ENCODE peak calls at places on chromosomes 12 and 14, in seven cellular contexts. V, F, Y, S, L, T and I are unnamed samples.

GRCh38 chr14:21455592-21455911 is 371 bp downstream of the CHD8 start:
- DNase-seq in S (no peak), T (no peak), L (no peak), V (no peak), Y (peak), F (no peak), I (no peak)

GRCh38 chr14:91367173-91368171 is 50.1 kb downstream of the CCDC88C start:
- DNase-seq in S (no peak), V (peak), L (peak), F (no peak), Y (peak), T (peak), I (peak)

GRCh38 chr14:34750670-34751069 is 36.3 kb upstream of the CFL2 start:
- DNase-seq in Y (peak), V (no peak), T (no peak), S (no peak), F (no peak), L (peak), I (no peak)

GRCh38 chr14:73269729-73270651 is 32.7 kb downstream of the PAPLN start:
- DNase-seq in F (no peak), Y (peak), T (peak), V (peak), S (peak), L (peak), I (peak)

GRCh38 chr12:124648710-124649384 is 81.4 kb upstream of the NCOR2 start:
- DNase-seq in L (no peak), V (no peak), S (no peak), T (no peak), Y (no peak), F (no peak), I (no peak)

GRCh38 chr12:23929906-23930305 is 19.6 kb downstream of the SOX5 start:
- DNase-seq in T (no peak), V (no peak), S (no peak), F (no peak), L (no peak), Y (peak), I (no peak)

GRCh38 chr12:42156232-42156631 is 11.6 kb upstream of the GXYLT1 start:
- DNase-seq in V (no peak), Y (no peak), L (no peak), S (no peak), T (no peak), F (no peak), I (no peak)

GRCh38 chr12:32302218-32302826 is 97.0 kb upstream of the FGD4 start:
- DNase-seq in S (no peak), L (peak), F (no peak), V (peak), T (no peak), Y (peak), I (peak)

GRCh38 chr14:103548463-103549351 is 13.8 kb downstream of the BAG5 start:
- DNase-seq in V (no peak), S (no peak), L (no peak), Y (no peak), T (no peak), F (no peak), I (no peak)

GRCh38 chr12:60279224-60279623 is 683.4 kb downstream of the SLC16A7 start:
- DNase-seq in T (no peak), L (peak), V (no peak), F (no peak), S (no peak), Y (peak), I (no peak)

GRCh38 chr14:103302966-103303365 is 31.1 kb upstream of the EIF5 start:
- DNase-seq in Y (peak), L (peak), F (peak), V (no peak), T (no peak), S (no peak), I (no peak)

GRCh38 chr12:98578821-98579220 is 14.7 kb upstream of the SLC25A3 start:
- DNase-seq in T (no peak), V (no peak), Y (peak), F (no peak), L (no peak), S (no peak), I (no peak)

GRCh38 chr12:32455607-32456063 is 56.3 kb downstream of the FGD4 start:
- DNase-seq in S (peak), L (peak), F (peak), T (no peak), Y (peak), V (no peak), I (no peak)

GRCh38 chr12:10940389-10940788 is 1.3 kb upstream of the TAS2R14 start:
- DNase-seq in F (no peak), S (no peak), L (peak), T (no peak), V (no peak), Y (peak), I (no peak)

GRCh38 chr12:108635201-108635996 is 1.7 kb upstream of the SELPLG start:
- DNase-seq in Y (peak), T (no peak), F (no peak), L (no peak), S (no peak), V (peak), I (no peak)

GRCh38 chr12:74412607-74413230 is 124.9 kb upstream of the ATXN7L3B start:
- DNase-seq in S (no peak), L (peak), V (peak), F (no peak), Y (peak), T (no peak), I (no peak)

GRCh38 chr12:80472241-80472640 is 28.2 kb downstream of the PTPRQ start:
- DNase-seq in S (no peak), V (no peak), L (peak), F (no peak), Y (no peak), T (no peak), I (no peak)

GRCh38 chr14:31829256-31829923 is 247.7 kb upstream of the ARHGAP5 start:
- DNase-seq in S (no peak), L (peak), V (no peak), Y (peak), F (no peak), T (no peak), I (no peak)

GRCh38 chr14:31057035-31057434 is 30.9 kb upstream of the STRN3 start:
- DNase-seq in F (no peak), Y (no peak), S (no peak), V (no peak), L (no peak), T (no peak), I (no peak)

GRCh38 chr14:105485720-105486332 is 860 bp upstream of the CRIP1 start:
- DNase-seq in L (no peak), T (no peak), F (no peak), Y (no peak), S (peak), V (peak), I (peak)

GRCh38 chr12:80937391-80938238 is at the start of gene LIN7A:
- DNase-seq in S (peak), Y (peak), L (peak), T (peak), V (peak), F (no peak), I (no peak)

GRCh38 chr12:117904051-117904450 is 64.7 kb downstream of the KSR2 start:
- DNase-seq in L (no peak), Y (no peak), S (no peak), T (no peak), V (no peak), F (no peak), I (no peak)

GRCh38 chr12:63353559-63353958 is 202.6 kb upstream of the AVPR1A start:
- DNase-seq in Y (peak), S (no peak), V (no peak), L (peak), T (no peak), F (no peak), I (no peak)

GRCh38 chr12:120466560-120467315 is 2.8 kb downstream of the SRSF9 start:
- DNase-seq in T (no peak), L (peak), S (peak), Y (peak), F (no peak), V (no peak), I (no peak)

GRCh38 chr12:80261403-80261802 is 162.1 kb downstream of the OTOGL start:
- DNase-seq in S (no peak), T (no peak), Y (no peak), L (no peak), V (no peak), F (no peak), I (no peak)

GRCh38 chr12:22477894-22478287 is 66.5 kb downstream of the C2CD5 start:
- DNase-seq in F (no peak), V (no peak), Y (peak), T (no peak), L (peak), S (no peak), I (no peak)

GRCh38 chr12:98955284-98955683 is 310.2 kb downstream of the APAF1 start:
- DNase-seq in S (peak), T (no peak), V (no peak), F (no peak), Y (peak), L (peak), I (no peak)

GRCh38 chr14:29274890-29275651 is 508.5 kb downstream of the FOXG1 start:
- DNase-seq in L (no peak), Y (no peak), T (no peak), F (no peak), S (no peak), V (no peak), I (no peak)

GRCh38 chr14:54570651-54571415 is 3.9 kb downstream of the SAMD4A start:
- DNase-seq in V (no peak), F (peak), L (peak), Y (peak), S (no peak), T (no peak), I (no peak)

GRCh38 chr14:51092965-51093364 is 1.9 kb downstream of the TRIM9 start:
- DNase-seq in F (no peak), Y (no peak), L (no peak), T (no peak), S (no peak), V (no peak), I (no peak)

GRCh38 chr12:79407671-79408622 is 282.8 kb downstream of the PAWR start:
- DNase-seq in T (peak), L (peak), V (peak), F (peak), Y (peak), S (peak), I (no peak)

GRCh38 chr12:126545411-126545810 is 1480.2 kb downstream of the AACS start:
- DNase-seq in S (no peak), Y (no peak), L (peak), V (no peak), T (no peak), F (no peak), I (no peak)

DNA sequence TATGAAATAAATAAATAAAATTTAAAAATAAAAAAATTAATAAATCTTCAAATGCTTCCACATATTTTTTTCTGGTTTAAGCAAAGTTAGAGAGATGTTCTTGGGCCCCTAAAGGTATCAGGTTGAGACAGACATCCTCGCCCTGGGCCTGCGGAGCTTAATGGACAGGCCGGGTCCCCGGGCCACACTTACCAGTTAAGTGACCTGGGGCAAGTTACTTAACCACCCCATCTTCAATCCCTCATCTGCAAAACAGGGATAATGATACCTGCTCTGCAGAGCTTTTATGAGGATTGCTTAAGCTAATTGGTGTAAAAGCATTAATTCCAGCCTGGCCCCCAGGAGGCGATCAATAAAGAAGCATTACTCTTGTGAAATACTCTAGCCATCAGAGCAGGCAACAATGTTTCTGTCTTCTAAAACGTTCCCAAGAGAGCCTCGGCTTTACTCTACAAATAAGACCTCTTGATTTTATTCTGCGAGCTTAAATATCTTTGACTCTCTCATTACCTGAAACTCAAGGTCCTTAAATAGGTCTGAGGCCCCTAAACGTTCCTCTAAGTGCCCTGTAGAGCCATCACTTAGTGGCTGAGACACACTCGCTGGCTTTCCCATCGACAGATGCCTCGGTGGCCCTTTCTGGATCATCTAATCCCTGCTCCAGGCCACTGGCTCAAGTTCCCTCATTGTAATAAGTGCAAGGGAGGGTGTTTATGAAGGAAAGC is 81.1 kb upstream of the DIO3 start:
- DNase-seq in S (no peak), Y (no peak), V (no peak), T (no peak), L (no peak), F (no peak), I (no peak)
- TF ChIP-seq CTCF in S (no peak), Y (no peak), V (no peak), T (no peak), L (no peak), F (no peak), I (no peak)

DNA sequence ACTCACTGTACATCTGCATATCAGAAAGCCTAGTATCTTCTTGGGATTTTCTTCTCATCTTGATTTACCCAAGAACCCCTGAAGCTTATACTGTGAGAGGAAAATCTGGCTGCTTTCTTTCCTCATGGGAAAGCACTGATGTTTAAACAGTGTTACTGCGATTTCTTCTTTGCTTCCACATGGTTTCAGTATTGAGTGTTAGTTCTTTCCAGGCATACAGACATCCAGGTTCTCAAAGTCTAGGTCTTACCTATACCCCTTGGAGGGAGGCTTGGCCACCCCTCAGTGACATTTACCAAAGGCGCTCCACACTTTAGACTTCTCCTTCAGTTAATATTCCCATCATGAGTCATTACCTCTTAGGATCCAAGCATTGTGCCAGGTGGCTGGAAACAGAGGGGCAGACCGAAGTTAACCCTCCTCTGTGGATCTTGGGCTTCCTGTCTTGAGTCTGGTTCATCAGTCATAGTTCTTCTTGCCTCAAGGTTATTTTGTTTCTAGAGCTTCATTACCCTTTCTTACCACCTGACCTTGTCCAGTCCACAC is 79.1 kb downstream of the TMEM117 start:
- DNase-seq in L (no peak), V (no peak), F (no peak), Y (peak), S (no peak), T (no peak), I (no peak)
- TF ChIP-seq CTCF in L (no peak), V (peak), F (peak), Y (peak), S (peak), T (no peak), I (no peak)

DNA sequence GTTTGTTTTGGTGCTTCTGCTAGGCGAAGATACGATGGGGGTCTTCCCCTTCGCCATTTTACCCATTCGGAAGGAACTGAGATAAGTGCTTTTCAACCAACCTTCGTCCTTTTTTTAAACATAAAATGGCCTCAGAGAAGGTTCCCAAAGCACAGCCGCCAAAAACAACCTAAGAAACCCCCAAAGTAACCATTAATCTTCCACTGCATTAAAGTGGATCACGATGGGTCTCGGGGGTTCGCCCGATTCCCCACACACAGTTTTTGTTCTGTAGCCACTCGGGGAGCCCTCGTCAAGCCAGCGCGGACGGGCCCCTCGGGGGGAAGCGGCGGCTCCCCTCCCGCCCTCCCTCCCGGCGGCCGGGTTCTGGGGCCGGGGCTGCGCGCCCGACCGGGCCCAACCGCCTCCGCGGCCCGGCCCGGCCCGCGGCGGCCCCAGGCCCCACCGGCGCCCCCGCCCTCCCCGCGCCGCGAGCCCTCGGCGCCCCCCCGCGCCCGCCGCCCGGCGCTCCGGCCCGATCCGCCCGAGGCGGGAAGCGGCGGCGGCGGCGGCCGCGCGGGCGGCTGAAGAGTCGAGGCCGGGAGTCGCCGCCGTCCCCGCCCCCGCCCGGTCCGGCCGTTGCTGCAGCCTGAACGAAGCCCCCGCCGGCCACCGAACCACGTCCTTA is 805 bp downstream of the GTF2A1 start:
- DNase-seq in V (peak), Y (peak), F (no peak), L (peak), S (peak), T (peak), I (peak)
- TF ChIP-seq CTCF in V (no peak), Y (no peak), F (no peak), L (no peak), S (no peak), T (no peak), I (no peak)

GRCh38 chr12:6361834-6362233 is 13.5 kb downstream of the SCNN1A start:
- DNase-seq in F (no peak), T (peak), S (no peak), Y (no peak), V (no peak), L (peak), I (no peak)
- TF ChIP-seq CTCF in F (no peak), T (no peak), S (no peak), Y (no peak), V (no peak), L (no peak), I (no peak)

GRCh38 chr14:43535231-43535838 is 971.7 kb downstream of the FSCB start:
- DNase-seq in T (no peak), V (no peak), Y (no peak), F (no peak), S (no peak), L (no peak), I (no peak)

GRCh38 chr14:43541356-43541755 is 965.7 kb downstream of the FSCB start:
- DNase-seq in S (no peak), Y (no peak), F (no peak), V (no peak), L (no peak), T (no peak), I (no peak)

GRCh38 chr14:43540948-43541347 is 966.1 kb downstream of the FSCB start:
- DNase-seq in V (no peak), T (no peak), Y (no peak), L (no peak), S (peak), F (no peak), I (no peak)

DNA sequence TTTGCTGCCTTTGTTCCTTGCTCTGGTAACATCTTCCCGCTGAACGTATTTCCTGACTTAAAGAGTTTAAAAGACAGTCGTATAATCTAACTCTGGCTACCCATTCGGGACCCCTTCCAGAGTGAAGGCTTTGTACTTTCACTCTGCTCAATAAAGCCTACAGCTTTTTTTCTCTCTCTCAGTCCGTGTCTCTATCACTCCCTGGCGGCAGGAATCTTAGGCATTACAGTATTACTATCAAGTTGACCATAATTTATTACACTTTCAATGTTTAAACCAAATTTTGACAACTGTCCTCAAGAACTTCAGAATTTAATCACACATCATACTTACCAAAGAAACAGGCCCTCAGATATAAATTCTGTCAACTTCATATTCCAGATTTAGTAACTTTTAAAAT is 967.9 kb downstream of the FSCB start:
- DNase-seq in V (no peak), F (no peak), L (peak), S (no peak), T (no peak), Y (peak), I (no peak)
- TF ChIP-seq CTCF in V (no peak), F (no peak), L (peak), S (peak), T (peak), Y (peak), I (no peak)

GRCh38 chr14:99327050-99327449 is 55.1 kb upstream of the BCL11B start:
- DNase-seq in T (no peak), L (no peak), F (no peak), V (no peak), Y (no peak), S (no peak), I (no peak)
- TF ChIP-seq CTCF in T (no peak), L (no peak), F (no peak), V (peak), Y (no peak), S (no peak), I (no peak)

DNA sequence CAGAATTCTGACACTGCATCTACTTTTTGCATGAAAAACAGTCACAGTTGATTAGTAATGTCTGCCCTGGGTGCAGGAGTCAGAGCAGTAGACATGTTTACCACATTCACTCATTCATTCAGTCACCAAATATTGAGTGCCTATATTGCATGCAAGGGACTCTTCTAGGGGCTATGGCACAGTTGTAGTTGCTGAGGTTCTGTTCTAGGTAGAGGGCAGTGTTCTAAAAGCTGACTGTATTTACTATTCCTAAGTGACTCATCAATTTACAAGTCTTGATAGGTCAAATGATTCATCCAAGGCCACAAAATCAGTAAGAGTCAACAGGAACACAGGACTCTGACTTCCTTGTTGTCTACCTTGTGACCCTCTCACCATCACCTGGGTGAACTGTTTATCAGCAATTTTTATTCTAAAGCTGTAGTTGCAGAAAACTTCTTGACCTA is 223.0 kb downstream of the KTN1 start:
- DNase-seq in F (no peak), Y (peak), T (no peak), S (no peak), V (no peak), L (peak), I (no peak)
- TF ChIP-seq CTCF in F (no peak), Y (peak), T (no peak), S (no peak), V (no peak), L (peak), I (no peak)

DNA sequence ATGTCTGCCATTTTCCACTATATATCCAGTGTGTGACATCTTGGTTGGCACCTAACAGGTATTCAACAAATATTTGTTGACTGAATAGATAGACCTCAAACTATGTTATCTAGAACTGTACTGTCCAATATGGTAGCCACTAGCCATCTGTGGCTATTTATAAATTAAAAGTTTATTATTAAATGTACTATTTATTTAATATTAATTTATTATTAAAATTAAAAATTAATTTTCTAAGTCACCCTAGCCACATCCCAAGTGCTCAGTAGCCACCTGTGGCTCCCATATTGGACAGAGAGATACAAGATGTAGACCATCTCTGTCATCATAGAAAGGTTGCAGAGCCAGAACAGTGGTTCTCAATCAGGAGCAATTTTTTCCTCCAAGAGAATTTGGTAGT is 69.3 kb downstream of the SRRM4 start:
- DNase-seq in Y (no peak), T (no peak), S (no peak), F (no peak), L (no peak), V (no peak), I (no peak)
- TF ChIP-seq CTCF in Y (no peak), T (no peak), S (no peak), F (no peak), L (no peak), V (no peak), I (no peak)